ENCODE peak calls at places on chromosomes 2 and 18, in five cellular contexts. One of them, this sample, is unnamed.

GRCh38 chr2:60707750-60708371 is 48.2 kb upstream of the PAPOLG start:
- DNase-seq in HepG2: peak; percentile 49
- DNase-seq in endothelial cell of umbilical vein: peak; percentile 44
- DNase-seq in K562: peak; percentile 40
- DNase-seq in A549: peak; percentile 47
- DNase-seq in this sample: peak; percentile 59

GRCh38 chr2:104444392-104444791 is 409.5 kb upstream of the POU3F3 start:
- DNase-seq in endothelial cell of umbilical vein: no peak
- DNase-seq in A549: no peak
- DNase-seq in HepG2: no peak
- DNase-seq in K562: no peak
- DNase-seq in this sample: no peak

GRCh38 chr2:1625281-1626001 is 118.9 kb downstream of the PXDN start:
- DNase-seq in A549: no peak
- DNase-seq in K562: no peak
- DNase-seq in HepG2: no peak
- DNase-seq in endothelial cell of umbilical vein: peak; percentile 92
- DNase-seq in this sample: no peak

GRCh38 chr2:152602750-152603149 is 114.5 kb downstream of the PRPF40A start:
- DNase-seq in A549: no peak
- DNase-seq in HepG2: peak; percentile 9
- DNase-seq in K562: no peak
- DNase-seq in endothelial cell of umbilical vein: no peak
- DNase-seq in this sample: no peak

GRCh38 chr2:152617464-152618187 is 99.6 kb downstream of the PRPF40A start:
- DNase-seq in endothelial cell of umbilical vein: peak; percentile 44
- DNase-seq in K562: no peak
- DNase-seq in HepG2: no peak
- DNase-seq in A549: no peak
- DNase-seq in this sample: no peak

GRCh38 chr2:36530178-36530982 is 67.6 kb downstream of the FEZ2 start:
- DNase-seq in endothelial cell of umbilical vein: no peak
- DNase-seq in HepG2: no peak
- DNase-seq in K562: no peak
- DNase-seq in A549: no peak
- DNase-seq in this sample: peak; percentile 47

GRCh38 chr2:53018830-53019425 is 748.7 kb upstream of the CHAC2 start:
- DNase-seq in A549: peak; percentile 14
- DNase-seq in HepG2: no peak
- DNase-seq in endothelial cell of umbilical vein: no peak
- DNase-seq in K562: no peak
- DNase-seq in this sample: peak; percentile 9

GRCh38 chr2:17915099-17915498 is 36.6 kb downstream of the KCNS3 start:
- DNase-seq in A549: no peak
- DNase-seq in K562: no peak
- DNase-seq in endothelial cell of umbilical vein: no peak
- DNase-seq in HepG2: no peak
- DNase-seq in this sample: no peak

GRCh38 chr18:79912409-79912991 is 39.0 kb downstream of the SLC66A2 start:
- DNase-seq in HepG2: no peak
- DNase-seq in A549: no peak
- DNase-seq in endothelial cell of umbilical vein: no peak
- DNase-seq in K562: no peak
- DNase-seq in this sample: no peak

GRCh38 chr2:205033431-205033830 is 488.2 kb downstream of the PARD3B start:
- DNase-seq in K562: no peak
- DNase-seq in A549: no peak
- DNase-seq in HepG2: no peak
- DNase-seq in endothelial cell of umbilical vein: no peak
- DNase-seq in this sample: no peak

GRCh38 chr18:3932285-3932684 is 482.3 kb downstream of the TGIF1 start:
- DNase-seq in HepG2: no peak
- DNase-seq in K562: no peak
- DNase-seq in A549: no peak
- DNase-seq in endothelial cell of umbilical vein: no peak
- DNase-seq in this sample: no peak

GRCh38 chr18:79133724-79134123 is 64.5 kb downstream of the ATP9B start:
- DNase-seq in endothelial cell of umbilical vein: no peak
- DNase-seq in K562: no peak
- DNase-seq in HepG2: no peak
- DNase-seq in A549: no peak
- DNase-seq in this sample: no peak

GRCh38 chr2:199804831-199805230 is 46.2 kb downstream of the FTCDNL1 start:
- DNase-seq in HepG2: no peak
- DNase-seq in A549: no peak
- DNase-seq in K562: no peak
- DNase-seq in endothelial cell of umbilical vein: no peak
- DNase-seq in this sample: no peak

GRCh38 chr2:177921726-177922125 is 150.9 kb downstream of the PDE11A start:
- DNase-seq in endothelial cell of umbilical vein: no peak
- DNase-seq in K562: no peak
- DNase-seq in HepG2: no peak
- DNase-seq in A549: no peak
- DNase-seq in this sample: no peak

GRCh38 chr2:16615687-16616615 is 49.7 kb downstream of the CYRIA start:
- DNase-seq in A549: no peak
- DNase-seq in endothelial cell of umbilical vein: no peak
- DNase-seq in K562: peak; percentile 24
- DNase-seq in HepG2: no peak
- DNase-seq in this sample: no peak

GRCh38 chr2:121237980-121238665 is 46.9 kb downstream of the TFCP2L1 start:
- DNase-seq in K562: no peak
- DNase-seq in HepG2: no peak
- DNase-seq in A549: peak; percentile 20
- DNase-seq in endothelial cell of umbilical vein: no peak
- DNase-seq in this sample: no peak

GRCh38 chr2:216877085-216877484 is 17.2 kb upstream of the TNP1 start:
- DNase-seq in endothelial cell of umbilical vein: peak; percentile 4
- DNase-seq in K562: no peak
- DNase-seq in A549: peak; percentile 17
- DNase-seq in HepG2: no peak
- DNase-seq in this sample: peak; percentile 17

GRCh38 chr2:142130111-142131015 is 453 bp downstream of the LRP1B start:
- DNase-seq in endothelial cell of umbilical vein: peak; percentile 56
- DNase-seq in A549: peak; percentile 25
- DNase-seq in HepG2: peak; percentile 15
- DNase-seq in K562: no peak
- DNase-seq in this sample: no peak

GRCh38 chr2:200065477-200065876 is 110.1 kb downstream of the MAIP1 start:
- DNase-seq in HepG2: no peak
- DNase-seq in A549: no peak
- DNase-seq in K562: no peak
- DNase-seq in endothelial cell of umbilical vein: no peak
- DNase-seq in this sample: no peak

GRCh38 chr2:208379192-208379591 is 27.4 kb upstream of the PTH2R start:
- DNase-seq in endothelial cell of umbilical vein: no peak
- DNase-seq in K562: no peak
- DNase-seq in HepG2: no peak
- DNase-seq in A549: no peak
- DNase-seq in this sample: no peak

GRCh38 chr2:233414273-233414654 is 60.0 kb downstream of the DGKD start:
- DNase-seq in HepG2: no peak
- DNase-seq in A549: peak; percentile 78
- DNase-seq in endothelial cell of umbilical vein: no peak
- DNase-seq in K562: no peak
- DNase-seq in this sample: no peak

GRCh38 chr2:37827911-37828411 is 97.1 kb upstream of the RMDN2 start:
- DNase-seq in HepG2: peak; percentile 78
- DNase-seq in A549: no peak
- DNase-seq in endothelial cell of umbilical vein: peak; percentile 70
- DNase-seq in K562: no peak
- DNase-seq in this sample: no peak

GRCh38 chr2:112493858-112494648 is 12.1 kb downstream of the TTL start:
- DNase-seq in HepG2: peak; percentile 29
- DNase-seq in K562: peak; percentile 47
- DNase-seq in endothelial cell of umbilical vein: peak; percentile 28
- DNase-seq in A549: peak; percentile 75
- DNase-seq in this sample: peak; percentile 77

GRCh38 chr2:114962551-114962950 is 520.1 kb downstream of the DPP10 start:
- DNase-seq in A549: no peak
- DNase-seq in HepG2: no peak
- DNase-seq in endothelial cell of umbilical vein: no peak
- DNase-seq in K562: no peak
- DNase-seq in this sample: no peak

GRCh38 chr18:3248670-3249359 is 1.2 kb downstream of the MYL12A start:
- DNase-seq in endothelial cell of umbilical vein: peak; percentile 56
- DNase-seq in A549: peak; percentile 70
- DNase-seq in K562: no peak
- DNase-seq in HepG2: peak; percentile 61
- DNase-seq in this sample: peak; percentile 71

GRCh38 chr2:64862623-64863022 is 126.6 kb upstream of the SLC1A4 start:
- DNase-seq in endothelial cell of umbilical vein: no peak
- DNase-seq in HepG2: no peak
- DNase-seq in A549: no peak
- DNase-seq in K562: no peak
- DNase-seq in this sample: no peak

GRCh38 chr18:73038336-73038735 is 170.5 kb upstream of the NETO1 start:
- DNase-seq in A549: no peak
- DNase-seq in HepG2: no peak
- DNase-seq in endothelial cell of umbilical vein: no peak
- DNase-seq in K562: no peak
- DNase-seq in this sample: no peak

GRCh38 chr18:8450013-8450412 is 159.2 kb upstream of the RAB12 start:
- DNase-seq in HepG2: no peak
- DNase-seq in endothelial cell of umbilical vein: no peak
- DNase-seq in K562: peak; percentile 56
- DNase-seq in A549: peak; percentile 17
- DNase-seq in this sample: peak; percentile 3

GRCh38 chr2:23939054-23939436 is 1.2 kb upstream of the UBXN2A start:
- DNase-seq in HepG2: no peak
- DNase-seq in K562: no peak
- DNase-seq in A549: no peak
- DNase-seq in endothelial cell of umbilical vein: no peak
- DNase-seq in this sample: no peak

DNA sequence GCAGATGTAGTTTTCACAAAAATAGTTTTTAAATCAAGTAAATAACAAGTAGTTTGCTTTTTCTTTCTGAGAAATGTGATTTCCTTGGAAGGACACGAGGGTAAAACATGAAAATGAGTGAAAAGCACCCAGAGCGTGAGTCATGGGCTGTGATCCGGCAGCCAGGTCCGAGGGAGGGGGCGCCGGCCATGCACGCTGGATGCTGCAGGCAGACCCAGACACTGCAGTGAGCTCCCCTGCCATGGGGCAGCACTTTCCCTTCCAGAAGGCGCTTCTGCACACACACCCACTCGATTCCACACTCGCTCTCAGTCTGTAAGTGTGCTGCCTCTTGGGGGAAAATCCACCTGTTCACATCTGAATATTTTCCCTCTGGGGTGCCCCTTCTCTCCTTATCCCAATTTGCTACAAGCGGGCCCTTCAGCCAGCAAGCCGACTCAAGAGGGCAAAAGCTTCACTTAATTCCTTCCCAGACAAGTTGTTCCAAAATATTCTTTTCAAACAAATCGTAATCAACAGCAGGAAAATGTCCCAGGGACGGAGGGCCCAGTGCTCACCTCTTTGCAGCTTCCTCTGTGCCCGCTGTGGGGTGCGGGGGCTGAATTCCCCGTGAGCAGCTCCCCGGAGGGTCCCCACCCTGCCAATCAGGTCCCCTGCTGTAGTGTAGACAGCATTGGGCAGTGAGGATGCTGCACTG is 87.0 kb upstream of the ID2 start:
- DNase-seq in A549: no peak
- DNase-seq in endothelial cell of umbilical vein: no peak
- DNase-seq in K562: no peak
- DNase-seq in HepG2: no peak
- DNase-seq in this sample: no peak
- TF ChIP-seq MYC in A549: no peak
- TF ChIP-seq MYC in endothelial cell of umbilical vein: no peak
- TF ChIP-seq MYC in K562: no peak
- TF ChIP-seq MYC in HepG2: no peak
- TF ChIP-seq MYC in this sample: no peak

GRCh38 chr18:44557626-44558151 is 123.0 kb upstream of the SETBP1 start:
- DNase-seq in endothelial cell of umbilical vein: no peak
- DNase-seq in K562: no peak
- DNase-seq in HepG2: no peak
- DNase-seq in A549: no peak
- DNase-seq in this sample: no peak
- TF ChIP-seq POLR2A in endothelial cell of umbilical vein: no peak
- TF ChIP-seq POLR2A in K562: no peak
- TF ChIP-seq POLR2A in HepG2: no peak
- TF ChIP-seq POLR2A in A549: no peak
- TF ChIP-seq POLR2A in this sample: no peak

GRCh38 chr2:161415467-161416293 is 417 bp upstream of the TBR1 start:
- DNase-seq in HepG2: peak; percentile 10
- DNase-seq in endothelial cell of umbilical vein: no peak
- DNase-seq in A549: no peak
- DNase-seq in K562: no peak
- DNase-seq in this sample: no peak

GRCh38 chr2:161415041-161415440 is 1.1 kb upstream of the TBR1 start:
- DNase-seq in endothelial cell of umbilical vein: no peak
- DNase-seq in K562: no peak
- DNase-seq in A549: no peak
- DNase-seq in HepG2: no peak
- DNase-seq in this sample: peak; percentile 30

GRCh38 chr2:161414015-161414384 is 2.1 kb upstream of the TBR1 start:
- DNase-seq in endothelial cell of umbilical vein: no peak
- DNase-seq in HepG2: no peak
- DNase-seq in K562: no peak
- DNase-seq in A549: peak; percentile 7
- DNase-seq in this sample: no peak

GRCh38 chr2:161416294-161416632 is at the start of gene TBR1:
- DNase-seq in HepG2: no peak
- DNase-seq in K562: no peak
- DNase-seq in endothelial cell of umbilical vein: no peak
- DNase-seq in A549: no peak
- DNase-seq in this sample: peak; percentile 25

GRCh38 chr2:161414385-161415040 is 1.6 kb upstream of the TBR1 start:
- DNase-seq in K562: peak; percentile 32
- DNase-seq in A549: peak; percentile 47
- DNase-seq in HepG2: peak; percentile 23
- DNase-seq in endothelial cell of umbilical vein: peak; percentile 44
- DNase-seq in this sample: peak; percentile 67
- TF ChIP-seq MAX in K562: no peak
- TF ChIP-seq MAX in A549: peak; percentile 41
- TF ChIP-seq MAX in HepG2: peak; percentile 41
- TF ChIP-seq MAX in endothelial cell of umbilical vein: no peak
- TF ChIP-seq MAX in this sample: no peak

DNA sequence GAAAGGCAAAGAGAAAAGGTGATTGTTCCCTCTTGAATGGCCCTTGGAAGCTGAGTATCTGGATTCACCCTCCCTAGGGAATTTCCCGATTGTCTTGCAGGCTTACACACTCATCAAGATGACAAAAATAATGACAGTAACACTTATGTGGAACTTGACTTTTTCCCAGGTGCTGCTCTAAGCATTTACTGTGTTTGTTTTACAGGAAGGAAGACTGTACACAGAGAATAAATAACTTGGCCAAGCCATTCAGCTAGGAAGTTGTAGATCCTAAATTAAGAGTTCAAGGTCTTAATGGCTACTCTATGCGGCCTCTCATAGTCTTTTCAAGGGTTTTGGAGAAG is 536 bp upstream of the DPP4 start:
- DNase-seq in A549: no peak
- DNase-seq in HepG2: no peak
- DNase-seq in endothelial cell of umbilical vein: no peak
- DNase-seq in K562: no peak
- DNase-seq in this sample: no peak
- TF ChIP-seq MYC in A549: no peak
- TF ChIP-seq MYC in HepG2: no peak
- TF ChIP-seq MYC in endothelial cell of umbilical vein: no peak
- TF ChIP-seq MYC in K562: no peak
- TF ChIP-seq MYC in this sample: no peak

This sample was measured in NB4.